ENCODE peak calls at places on chromosomes 12 and 14, in nine cellular contexts. One of them, this sample, is unnamed.

GRCh38 chr12:67456281-67456918 is 187.2 kb downstream of the CAND1 start:
- DNase-seq in right atrium auricular region: no peak
- DNase-seq in MM.1S: no peak
- DNase-seq in IMR-90: peak; percentile 77
- DNase-seq in prostate gland: no peak
- DNase-seq in brain microvascular endothelial cell: peak; percentile 65
- DNase-seq in adrenal gland: peak; percentile 73
- DNase-seq in body of pancreas: peak; percentile 71
- DNase-seq in retinal pigment epithelial cell: peak; percentile 59
- DNase-seq in this sample: no peak

GRCh38 chr12:46667547-46667946 is 158.2 kb downstream of the SLC38A4 start:
- DNase-seq in right atrium auricular region: no peak
- DNase-seq in MM.1S: no peak
- DNase-seq in IMR-90: peak; percentile 49
- DNase-seq in prostate gland: no peak
- DNase-seq in brain microvascular endothelial cell: no peak
- DNase-seq in adrenal gland: no peak
- DNase-seq in body of pancreas: no peak
- DNase-seq in retinal pigment epithelial cell: no peak
- DNase-seq in this sample: no peak

GRCh38 chr14:63404906-63405305 is 86.2 kb upstream of the GPHB5 start:
- DNase-seq in right atrium auricular region: no peak
- DNase-seq in MM.1S: no peak
- DNase-seq in IMR-90: no peak
- DNase-seq in prostate gland: peak; percentile 47
- DNase-seq in brain microvascular endothelial cell: no peak
- DNase-seq in adrenal gland: no peak
- DNase-seq in body of pancreas: no peak
- DNase-seq in retinal pigment epithelial cell: no peak
- DNase-seq in this sample: no peak

GRCh38 chr12:29043069-29043468 is 106.0 kb upstream of the FAR2 start:
- DNase-seq in right atrium auricular region: no peak
- DNase-seq in MM.1S: no peak
- DNase-seq in IMR-90: peak; percentile 78
- DNase-seq in prostate gland: no peak
- DNase-seq in brain microvascular endothelial cell: no peak
- DNase-seq in adrenal gland: no peak
- DNase-seq in body of pancreas: no peak
- DNase-seq in retinal pigment epithelial cell: no peak
- DNase-seq in this sample: no peak

GRCh38 chr12:88639361-88639760 is 59.1 kb upstream of the KITLG start:
- DNase-seq in right atrium auricular region: no peak
- DNase-seq in MM.1S: no peak
- DNase-seq in IMR-90: peak; percentile 72
- DNase-seq in prostate gland: no peak
- DNase-seq in brain microvascular endothelial cell: no peak
- DNase-seq in adrenal gland: no peak
- DNase-seq in body of pancreas: no peak
- DNase-seq in retinal pigment epithelial cell: no peak
- DNase-seq in this sample: no peak

GRCh38 chr12:124928095-124928911 is 13.9 kb upstream of the UBC start:
- DNase-seq in right atrium auricular region: peak; percentile 88
- DNase-seq in MM.1S: no peak
- DNase-seq in IMR-90: peak; percentile 91
- DNase-seq in prostate gland: peak; percentile 23
- DNase-seq in brain microvascular endothelial cell: peak; percentile 76
- DNase-seq in adrenal gland: peak; percentile 68
- DNase-seq in body of pancreas: peak; percentile 74
- DNase-seq in retinal pigment epithelial cell: peak; percentile 78
- DNase-seq in this sample: peak; percentile 95

GRCh38 chr12:13342971-13343370 is 146.4 kb downstream of the EMP1 start:
- DNase-seq in right atrium auricular region: no peak
- DNase-seq in MM.1S: no peak
- DNase-seq in IMR-90: no peak
- DNase-seq in prostate gland: no peak
- DNase-seq in brain microvascular endothelial cell: no peak
- DNase-seq in adrenal gland: no peak
- DNase-seq in body of pancreas: no peak
- DNase-seq in retinal pigment epithelial cell: no peak
- DNase-seq in this sample: no peak

GRCh38 chr14:69268763-69269162 is 8.8 kb downstream of the GALNT16 start:
- DNase-seq in right atrium auricular region: no peak
- DNase-seq in MM.1S: no peak
- DNase-seq in IMR-90: peak; percentile 61
- DNase-seq in prostate gland: no peak
- DNase-seq in brain microvascular endothelial cell: peak; percentile 64
- DNase-seq in adrenal gland: peak; percentile 25
- DNase-seq in body of pancreas: no peak
- DNase-seq in retinal pigment epithelial cell: no peak
- DNase-seq in this sample: no peak

GRCh38 chr12:48681416-48681737 is 661 bp downstream of the KANSL2 start:
- DNase-seq in right atrium auricular region: no peak
- DNase-seq in MM.1S: peak; percentile 27
- DNase-seq in IMR-90: peak; percentile 14
- DNase-seq in prostate gland: no peak
- DNase-seq in brain microvascular endothelial cell: peak; percentile 2
- DNase-seq in adrenal gland: no peak
- DNase-seq in body of pancreas: no peak
- DNase-seq in retinal pigment epithelial cell: no peak
- DNase-seq in this sample: no peak

GRCh38 chr14:55125403-55125802 is 3.6 kb upstream of the LGALS3 start:
- DNase-seq in right atrium auricular region: peak; percentile 60
- DNase-seq in MM.1S: no peak
- DNase-seq in IMR-90: no peak
- DNase-seq in prostate gland: no peak
- DNase-seq in brain microvascular endothelial cell: no peak
- DNase-seq in adrenal gland: peak; percentile 32
- DNase-seq in body of pancreas: peak; percentile 59
- DNase-seq in retinal pigment epithelial cell: no peak
- DNase-seq in this sample: peak; percentile 57

GRCh38 chr12:114391088-114391487 is 14.9 kb downstream of the TBX5 start:
- DNase-seq in right atrium auricular region: no peak
- DNase-seq in MM.1S: no peak
- DNase-seq in IMR-90: peak; percentile 75
- DNase-seq in prostate gland: no peak
- DNase-seq in brain microvascular endothelial cell: no peak
- DNase-seq in adrenal gland: no peak
- DNase-seq in body of pancreas: no peak
- DNase-seq in retinal pigment epithelial cell: no peak
- DNase-seq in this sample: no peak

GRCh38 chr12:23525450-23526072 is 423.9 kb downstream of the SOX5 start:
- DNase-seq in right atrium auricular region: no peak
- DNase-seq in MM.1S: no peak
- DNase-seq in IMR-90: no peak
- DNase-seq in prostate gland: no peak
- DNase-seq in brain microvascular endothelial cell: no peak
- DNase-seq in adrenal gland: no peak
- DNase-seq in body of pancreas: no peak
- DNase-seq in retinal pigment epithelial cell: peak; percentile 16
- DNase-seq in this sample: no peak

GRCh38 chr14:69592923-69593677 is 18.3 kb upstream of the SUSD6 start:
- DNase-seq in right atrium auricular region: peak; percentile 72
- DNase-seq in MM.1S: no peak
- DNase-seq in IMR-90: peak; percentile 69
- DNase-seq in prostate gland: no peak
- DNase-seq in brain microvascular endothelial cell: no peak
- DNase-seq in adrenal gland: no peak
- DNase-seq in body of pancreas: no peak
- DNase-seq in retinal pigment epithelial cell: peak; percentile 61
- DNase-seq in this sample: no peak

GRCh38 chr14:33219957-33220356 is 281.3 kb downstream of the NPAS3 start:
- DNase-seq in right atrium auricular region: no peak
- DNase-seq in MM.1S: no peak
- DNase-seq in IMR-90: no peak
- DNase-seq in prostate gland: no peak
- DNase-seq in brain microvascular endothelial cell: no peak
- DNase-seq in adrenal gland: no peak
- DNase-seq in body of pancreas: no peak
- DNase-seq in retinal pigment epithelial cell: no peak
- DNase-seq in this sample: no peak

GRCh38 chr12:49702009-49702408 is 5.2 kb downstream of the FMNL3 start:
- DNase-seq in right atrium auricular region: no peak
- DNase-seq in MM.1S: no peak
- DNase-seq in IMR-90: no peak
- DNase-seq in prostate gland: no peak
- DNase-seq in brain microvascular endothelial cell: no peak
- DNase-seq in adrenal gland: no peak
- DNase-seq in body of pancreas: no peak
- DNase-seq in retinal pigment epithelial cell: no peak
- DNase-seq in this sample: no peak

DNA sequence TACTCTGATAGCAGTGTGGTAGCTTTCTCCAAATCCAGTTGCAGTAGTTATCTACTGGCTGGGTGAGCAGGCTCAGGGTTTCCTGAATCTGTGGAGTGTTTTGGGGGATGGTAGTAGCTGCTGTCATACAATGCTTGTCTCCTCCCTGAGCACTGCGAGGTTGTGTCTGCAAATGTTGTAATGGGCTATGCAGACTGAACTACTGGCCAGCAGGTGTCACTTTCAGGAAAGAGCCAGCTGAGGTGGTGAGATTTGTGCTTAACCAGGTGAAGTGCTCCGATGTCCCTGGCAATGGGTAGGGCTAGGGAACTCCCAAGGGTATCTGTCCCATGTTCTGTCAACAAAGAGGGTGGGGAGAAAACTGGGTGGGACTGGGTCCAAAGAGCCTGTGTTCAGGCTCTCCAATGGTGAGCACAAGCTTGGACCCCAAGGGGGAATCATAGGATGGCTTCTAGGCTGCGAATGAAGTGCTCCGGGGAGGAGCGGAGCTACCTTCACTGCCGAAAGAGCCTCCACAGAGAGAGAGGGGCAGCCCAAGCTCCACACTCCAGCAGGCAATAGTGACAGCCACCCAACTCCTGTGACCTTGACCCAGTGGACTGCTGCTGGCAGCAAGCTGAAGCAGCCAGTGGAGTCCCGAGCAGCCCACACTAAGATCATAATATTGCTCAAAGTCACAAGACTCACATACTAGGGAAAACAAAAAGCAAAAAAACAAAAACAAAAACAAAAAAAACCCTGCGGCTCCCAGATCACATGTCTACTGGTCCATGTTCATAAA is 1324.0 kb upstream of the USP15 start:
- DNase-seq in right atrium auricular region: no peak
- DNase-seq in MM.1S: peak; percentile 11
- DNase-seq in IMR-90: no peak
- DNase-seq in prostate gland: no peak
- DNase-seq in brain microvascular endothelial cell: no peak
- DNase-seq in adrenal gland: no peak
- DNase-seq in body of pancreas: no peak
- DNase-seq in retinal pigment epithelial cell: no peak
- DNase-seq in this sample: peak; percentile 11
- TF ChIP-seq CTCF in right atrium auricular region: no peak
- TF ChIP-seq CTCF in MM.1S: peak; percentile 7
- TF ChIP-seq CTCF in IMR-90: no peak
- TF ChIP-seq CTCF in prostate gland: no peak
- TF ChIP-seq CTCF in brain microvascular endothelial cell: no peak
- TF ChIP-seq CTCF in adrenal gland: no peak
- TF ChIP-seq CTCF in body of pancreas: no peak
- TF ChIP-seq CTCF in retinal pigment epithelial cell: no peak
- TF ChIP-seq CTCF in this sample: no peak

DNA sequence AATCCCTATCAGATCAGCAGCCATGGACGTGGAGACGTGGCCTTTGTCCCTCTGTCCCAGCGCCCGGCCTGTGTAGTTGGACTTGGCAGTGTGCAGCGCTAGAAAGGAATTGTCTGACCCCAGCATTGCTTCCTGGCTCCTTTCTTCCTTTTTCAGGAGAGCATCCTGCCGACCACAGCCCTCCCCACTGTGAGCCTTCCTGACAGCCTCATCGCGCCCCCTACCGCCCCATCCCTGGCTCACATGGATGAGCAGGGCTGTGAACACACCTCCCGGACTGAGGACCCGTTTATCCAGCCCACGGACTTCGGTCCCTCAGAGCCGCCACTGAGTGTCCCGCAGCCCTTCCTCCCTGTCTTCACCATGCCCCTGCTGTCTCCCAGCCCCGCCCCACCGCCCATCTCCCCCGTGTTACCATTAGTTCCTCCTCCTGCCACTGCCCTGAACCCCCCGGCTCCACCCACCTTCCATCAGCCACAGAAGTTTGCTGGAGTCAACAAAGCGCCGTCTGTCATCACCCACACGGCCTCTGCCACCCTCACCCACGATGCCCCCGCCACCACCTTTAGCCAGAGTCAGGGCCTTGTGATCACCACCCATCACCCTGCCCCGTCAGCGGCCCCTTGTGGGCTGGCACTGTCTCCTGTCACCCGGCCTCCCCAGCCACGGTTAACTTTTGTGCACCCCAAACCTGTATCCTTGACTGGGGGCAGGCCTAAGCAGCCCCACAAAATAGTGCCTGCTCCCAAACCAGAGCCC is 40.6 kb downstream of the IL31 start:
- DNase-seq in right atrium auricular region: no peak
- DNase-seq in MM.1S: no peak
- DNase-seq in IMR-90: no peak
- DNase-seq in prostate gland: no peak
- DNase-seq in brain microvascular endothelial cell: no peak
- DNase-seq in adrenal gland: no peak
- DNase-seq in body of pancreas: no peak
- DNase-seq in retinal pigment epithelial cell: no peak
- DNase-seq in this sample: no peak
- TF ChIP-seq CTCF in right atrium auricular region: no peak
- TF ChIP-seq CTCF in MM.1S: no peak
- TF ChIP-seq CTCF in IMR-90: no peak
- TF ChIP-seq CTCF in prostate gland: no peak
- TF ChIP-seq CTCF in brain microvascular endothelial cell: peak; percentile 37
- TF ChIP-seq CTCF in adrenal gland: no peak
- TF ChIP-seq CTCF in body of pancreas: no peak
- TF ChIP-seq CTCF in retinal pigment epithelial cell: no peak
- TF ChIP-seq CTCF in this sample: no peak

DNA sequence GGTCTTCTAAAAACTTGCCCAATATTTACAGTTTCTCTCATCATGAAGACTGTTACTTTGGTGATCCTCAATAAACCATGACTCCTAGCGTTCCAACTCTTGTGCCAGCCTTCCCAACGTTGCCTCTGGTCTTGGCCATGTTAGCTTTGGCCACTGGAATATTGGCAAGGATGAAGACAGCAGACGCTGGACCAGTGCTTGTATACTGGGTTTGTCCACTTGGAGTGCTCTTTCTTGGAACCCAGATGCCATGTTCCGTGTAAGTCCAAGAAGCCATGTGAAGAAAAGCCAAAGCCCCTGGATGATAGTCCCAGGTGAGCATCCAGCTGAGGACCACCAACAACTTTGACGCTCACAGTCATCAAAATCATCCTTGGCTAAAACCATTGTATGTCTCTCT is 379.6 kb downstream of the NUAK1 start:
- DNase-seq in right atrium auricular region: no peak
- DNase-seq in MM.1S: no peak
- DNase-seq in IMR-90: no peak
- DNase-seq in prostate gland: no peak
- DNase-seq in brain microvascular endothelial cell: no peak
- DNase-seq in adrenal gland: no peak
- DNase-seq in body of pancreas: no peak
- DNase-seq in retinal pigment epithelial cell: no peak
- DNase-seq in this sample: no peak
- TF ChIP-seq CTCF in right atrium auricular region: no peak
- TF ChIP-seq CTCF in MM.1S: no peak
- TF ChIP-seq CTCF in IMR-90: no peak
- TF ChIP-seq CTCF in prostate gland: no peak
- TF ChIP-seq CTCF in brain microvascular endothelial cell: peak; percentile 33
- TF ChIP-seq CTCF in adrenal gland: no peak
- TF ChIP-seq CTCF in body of pancreas: no peak
- TF ChIP-seq CTCF in retinal pigment epithelial cell: no peak
- TF ChIP-seq CTCF in this sample: no peak

GRCh38 chr12:54578778-54579177 is 9.7 kb downstream of the PPP1R1A start:
- DNase-seq in right atrium auricular region: no peak
- DNase-seq in MM.1S: no peak
- DNase-seq in IMR-90: no peak
- DNase-seq in prostate gland: no peak
- DNase-seq in brain microvascular endothelial cell: no peak
- DNase-seq in adrenal gland: no peak
- DNase-seq in body of pancreas: no peak
- DNase-seq in retinal pigment epithelial cell: no peak
- DNase-seq in this sample: no peak
- TF ChIP-seq CTCF in right atrium auricular region: no peak
- TF ChIP-seq CTCF in MM.1S: no peak
- TF ChIP-seq CTCF in IMR-90: no peak
- TF ChIP-seq CTCF in prostate gland: no peak
- TF ChIP-seq CTCF in brain microvascular endothelial cell: no peak
- TF ChIP-seq CTCF in adrenal gland: no peak
- TF ChIP-seq CTCF in body of pancreas: no peak
- TF ChIP-seq CTCF in retinal pigment epithelial cell: no peak
- TF ChIP-seq CTCF in this sample: no peak

This sample was measured in Calu3.